ENCODE peak calls at places on chromosome 17, in five cellular contexts. One of them, this sample, is unnamed.
A peak's percentile ranks its signal among the peaks of the same experiment; 100 is the strongest.

GRCh38 chr17:66829386-66829864 is 5.5 kb upstream of the CACNG5 start:
- DNase-seq in cardiac muscle cell: peak; percentile 82
- DNase-seq in fibroblast of lung: peak; percentile 74
- DNase-seq in adrenal gland: peak; percentile 64
- DNase-seq in fibroblast of pulmonary artery: peak; percentile 82
- DNase-seq in this sample: peak; percentile 84

GRCh38 chr17:45850011-45850410 is 5.3 kb downstream of the SPPL2C start:
- DNase-seq in cardiac muscle cell: no peak
- DNase-seq in fibroblast of lung: no peak
- DNase-seq in adrenal gland: no peak
- DNase-seq in fibroblast of pulmonary artery: no peak
- DNase-seq in this sample: no peak

GRCh38 chr17:30236807-30237206 is 1.3 kb upstream of the SLC6A4 start:
- DNase-seq in cardiac muscle cell: peak; percentile 49
- DNase-seq in fibroblast of lung: peak; percentile 39
- DNase-seq in adrenal gland: peak; percentile 65
- DNase-seq in fibroblast of pulmonary artery: peak; percentile 40
- DNase-seq in this sample: peak; percentile 34

GRCh38 chr17:49361129-49361901 is 735 bp downstream of the ZNF652 start:
- DNase-seq in cardiac muscle cell: peak; percentile 39
- DNase-seq in fibroblast of lung: no peak
- DNase-seq in adrenal gland: peak; percentile 45
- DNase-seq in fibroblast of pulmonary artery: peak; percentile 25
- DNase-seq in this sample: peak; percentile 26

GRCh38 chr17:50661795-50662391 is 27.2 kb downstream of the ABCC3 start:
- DNase-seq in cardiac muscle cell: peak; percentile 84
- DNase-seq in fibroblast of lung: peak; percentile 89
- DNase-seq in adrenal gland: peak; percentile 93
- DNase-seq in fibroblast of pulmonary artery: peak; percentile 89
- DNase-seq in this sample: peak; percentile 76

GRCh38 chr17:28532063-28532960 is 20.1 kb downstream of the UNC119 start:
- DNase-seq in cardiac muscle cell: no peak
- DNase-seq in fibroblast of lung: no peak
- DNase-seq in adrenal gland: no peak
- DNase-seq in fibroblast of pulmonary artery: no peak
- DNase-seq in this sample: no peak

GRCh38 chr17:1203111-1203966 is 23.6 kb upstream of the ABR start:
- DNase-seq in cardiac muscle cell: peak; percentile 61
- DNase-seq in fibroblast of lung: peak; percentile 54
- DNase-seq in adrenal gland: peak; percentile 83
- DNase-seq in fibroblast of pulmonary artery: peak; percentile 56
- DNase-seq in this sample: peak; percentile 63

GRCh38 chr17:58755577-58756245 is at the start of gene PPM1E:
- DNase-seq in cardiac muscle cell: peak; percentile 56
- DNase-seq in fibroblast of lung: peak; percentile 44
- DNase-seq in adrenal gland: peak; percentile 67
- DNase-seq in fibroblast of pulmonary artery: peak; percentile 38
- DNase-seq in this sample: peak; percentile 44

GRCh38 chr17:27049104-27049784 is 244.7 kb upstream of the WSB1 start:
- DNase-seq in cardiac muscle cell: no peak
- DNase-seq in fibroblast of lung: no peak
- DNase-seq in adrenal gland: no peak
- DNase-seq in fibroblast of pulmonary artery: no peak
- DNase-seq in this sample: no peak

GRCh38 chr17:31586946-31587345 is 195.5 kb downstream of the RAB11FIP4 start:
- DNase-seq in cardiac muscle cell: no peak
- DNase-seq in fibroblast of lung: peak; percentile 37
- DNase-seq in adrenal gland: no peak
- DNase-seq in fibroblast of pulmonary artery: peak; percentile 49
- DNase-seq in this sample: no peak

GRCh38 chr17:72302735-72303134 is 181.9 kb downstream of the SOX9 start:
- DNase-seq in cardiac muscle cell: no peak
- DNase-seq in fibroblast of lung: no peak
- DNase-seq in adrenal gland: no peak
- DNase-seq in fibroblast of pulmonary artery: no peak
- DNase-seq in this sample: no peak

GRCh38 chr17:46182961-46183360 is 10.3 kb downstream of the KANSL1 start:
- DNase-seq in cardiac muscle cell: no peak
- DNase-seq in fibroblast of lung: no peak
- DNase-seq in adrenal gland: no peak
- DNase-seq in fibroblast of pulmonary artery: no peak
- DNase-seq in this sample: no peak

GRCh38 chr17:28405632-28406477 is at the start of gene SLC46A1:
- DNase-seq in cardiac muscle cell: peak; percentile 37
- DNase-seq in fibroblast of lung: no peak
- DNase-seq in adrenal gland: peak; percentile 72
- DNase-seq in fibroblast of pulmonary artery: peak; percentile 7
- DNase-seq in this sample: peak; percentile 9

GRCh38 chr17:68600881-68601564 is at the start of gene FAM20A:
- DNase-seq in cardiac muscle cell: no peak
- DNase-seq in fibroblast of lung: no peak
- DNase-seq in adrenal gland: peak; percentile 35
- DNase-seq in fibroblast of pulmonary artery: no peak
- DNase-seq in this sample: peak; percentile 5

GRCh38 chr17:7130626-7131467 is 16.2 kb upstream of the ASGR2 start:
- DNase-seq in cardiac muscle cell: peak; percentile 12
- DNase-seq in fibroblast of lung: no peak
- DNase-seq in adrenal gland: no peak
- DNase-seq in fibroblast of pulmonary artery: no peak
- DNase-seq in this sample: peak; percentile 13

GRCh38 chr17:45342871-45343526 is 26.2 kb upstream of the MAP3K14 start:
- DNase-seq in cardiac muscle cell: no peak
- DNase-seq in fibroblast of lung: no peak
- DNase-seq in adrenal gland: no peak
- DNase-seq in fibroblast of pulmonary artery: no peak
- DNase-seq in this sample: no peak

GRCh38 chr17:265726-266125 is 84.3 kb upstream of the DOC2B start:
- DNase-seq in cardiac muscle cell: no peak
- DNase-seq in fibroblast of lung: no peak
- DNase-seq in adrenal gland: peak; percentile 5
- DNase-seq in fibroblast of pulmonary artery: no peak
- DNase-seq in this sample: no peak

GRCh38 chr17:78979780-78980623 is at the start of gene LGALS3BP:
- DNase-seq in cardiac muscle cell: peak; percentile 95
- DNase-seq in fibroblast of lung: peak; percentile 82
- DNase-seq in adrenal gland: peak; percentile 82
- DNase-seq in fibroblast of pulmonary artery: peak; percentile 89
- DNase-seq in this sample: peak; percentile 88

GRCh38 chr17:32763855-32764439 is 113.0 kb downstream of the MYO1D start:
- DNase-seq in cardiac muscle cell: no peak
- DNase-seq in fibroblast of lung: no peak
- DNase-seq in adrenal gland: no peak
- DNase-seq in fibroblast of pulmonary artery: no peak
- DNase-seq in this sample: no peak

GRCh38 chr17:50659220-50659619 is 24.5 kb downstream of the ABCC3 start:
- DNase-seq in cardiac muscle cell: no peak
- DNase-seq in fibroblast of lung: no peak
- DNase-seq in adrenal gland: no peak
- DNase-seq in fibroblast of pulmonary artery: no peak
- DNase-seq in this sample: no peak

GRCh38 chr17:33469911-33470310 is 176.8 kb upstream of the ASIC2 start:
- DNase-seq in cardiac muscle cell: peak; percentile 81
- DNase-seq in fibroblast of lung: peak; percentile 95
- DNase-seq in adrenal gland: peak; percentile 37
- DNase-seq in fibroblast of pulmonary artery: peak; percentile 86
- DNase-seq in this sample: peak; percentile 88

GRCh38 chr17:29140051-29140582 is 40.1 kb downstream of the MYO18A start:
- DNase-seq in cardiac muscle cell: peak; percentile 71
- DNase-seq in fibroblast of lung: peak; percentile 65
- DNase-seq in adrenal gland: peak; percentile 90
- DNase-seq in fibroblast of pulmonary artery: peak; percentile 58
- DNase-seq in this sample: peak; percentile 68

GRCh38 chr17:57551321-57552079 is 193.6 kb downstream of the CCDC182 start:
- DNase-seq in cardiac muscle cell: no peak
- DNase-seq in fibroblast of lung: no peak
- DNase-seq in adrenal gland: no peak
- DNase-seq in fibroblast of pulmonary artery: no peak
- DNase-seq in this sample: no peak

GRCh38 chr17:57553525-57553924 is 191.6 kb downstream of the CCDC182 start:
- DNase-seq in cardiac muscle cell: peak; percentile 83
- DNase-seq in fibroblast of lung: peak; percentile 67
- DNase-seq in adrenal gland: peak; percentile 85
- DNase-seq in fibroblast of pulmonary artery: peak; percentile 75
- DNase-seq in this sample: peak; percentile 76

GRCh38 chr17:57553991-57554825 is 190.9 kb downstream of the CCDC182 start:
- DNase-seq in cardiac muscle cell: peak; percentile 78
- DNase-seq in fibroblast of lung: peak; percentile 58
- DNase-seq in adrenal gland: no peak
- DNase-seq in fibroblast of pulmonary artery: peak; percentile 69
- DNase-seq in this sample: peak; percentile 71

GRCh38 chr17:57550671-57551315 is 194.3 kb downstream of the CCDC182 start:
- DNase-seq in cardiac muscle cell: no peak
- DNase-seq in fibroblast of lung: no peak
- DNase-seq in adrenal gland: no peak
- DNase-seq in fibroblast of pulmonary artery: no peak
- DNase-seq in this sample: no peak

DNA sequence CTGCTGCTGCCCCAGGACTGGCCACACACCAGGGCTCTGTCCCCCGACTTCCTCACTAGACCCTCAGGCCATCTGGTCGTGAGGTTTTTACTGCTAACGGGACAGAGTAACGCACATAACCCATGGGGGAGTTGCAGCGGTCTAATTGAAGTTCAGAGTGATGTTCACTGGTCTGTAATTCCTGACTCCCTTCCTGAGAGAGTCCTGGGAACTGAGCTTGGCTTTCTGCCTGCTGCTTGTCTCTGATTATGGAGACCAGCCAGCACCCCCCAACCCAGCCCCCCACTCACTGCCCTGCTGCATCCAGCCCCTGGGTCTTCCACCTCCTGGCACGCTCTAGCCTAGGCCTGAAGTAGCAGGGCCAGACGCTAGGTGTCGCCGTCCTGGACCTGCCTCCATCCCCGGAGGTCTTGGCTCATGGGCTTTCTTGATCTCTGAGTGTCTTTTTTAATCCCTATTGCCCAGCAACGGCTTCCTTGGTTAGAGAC is 192.9 kb downstream of the CCDC182 start:
- DNase-seq in cardiac muscle cell: peak; percentile 77
- DNase-seq in fibroblast of lung: peak; percentile 34
- DNase-seq in adrenal gland: no peak
- DNase-seq in fibroblast of pulmonary artery: peak; percentile 56
- DNase-seq in this sample: peak; percentile 57
- H3K4me3 ChIP-seq in cardiac muscle cell: no peak overlapping the region
- H3K4me3 ChIP-seq in fibroblast of lung: no peak overlapping the region
- H3K4me3 ChIP-seq in adrenal gland: no peak overlapping the region
- H3K4me3 ChIP-seq in fibroblast of pulmonary artery: no peak overlapping the region
- H3K4me3 ChIP-seq in this sample: no peak overlapping the region

DNA sequence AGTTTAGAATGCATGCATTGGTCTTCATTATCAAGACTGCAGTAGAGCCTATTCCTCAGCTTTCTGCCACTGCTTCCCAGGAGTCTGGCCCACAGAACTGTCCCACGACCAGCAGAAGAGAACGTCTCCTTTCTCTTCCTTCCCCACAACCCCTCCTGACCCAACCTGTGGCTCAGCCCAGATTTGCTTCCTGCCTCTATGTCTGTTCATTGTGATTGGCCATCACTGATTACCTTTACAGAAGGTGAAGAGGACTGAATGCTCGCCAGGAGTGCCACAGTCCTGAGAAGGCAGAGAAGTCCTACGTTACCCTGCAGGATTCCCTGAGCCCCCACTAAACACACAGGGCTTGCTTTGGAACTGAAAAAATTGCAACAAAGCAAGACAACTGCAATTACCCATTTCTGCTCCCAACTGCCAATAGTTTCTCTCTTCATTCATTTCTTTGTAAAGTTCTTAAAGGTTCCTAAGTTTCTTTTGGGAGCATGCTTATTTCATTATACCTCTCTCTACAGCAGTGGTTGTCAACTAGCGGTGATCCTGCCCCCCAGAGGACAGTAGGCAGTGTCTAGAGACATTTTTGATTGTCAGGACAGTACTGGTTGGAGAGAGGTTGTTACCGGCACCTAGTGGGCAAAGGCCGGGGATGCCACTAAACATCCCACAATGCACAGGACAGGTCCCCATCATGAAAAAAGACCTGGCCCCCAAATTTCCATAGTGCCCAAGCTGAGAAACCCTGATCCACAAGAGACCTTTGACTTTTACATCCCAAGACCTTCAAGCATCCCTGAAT is 4.5 kb upstream of the NAT9 start:
- DNase-seq in cardiac muscle cell: no peak
- DNase-seq in fibroblast of lung: peak; percentile 21
- DNase-seq in adrenal gland: no peak
- DNase-seq in fibroblast of pulmonary artery: no peak
- DNase-seq in this sample: peak; percentile 20
- TF ChIP-seq CTCF in cardiac muscle cell: peak; percentile 10
- TF ChIP-seq CTCF in fibroblast of lung: peak; percentile 26
- TF ChIP-seq CTCF in adrenal gland: no peak
- TF ChIP-seq CTCF in fibroblast of pulmonary artery: peak; percentile 18
- TF ChIP-seq CTCF in this sample: peak; percentile 39

GRCh38 chr17:80681215-80681614 is 136.6 kb downstream of the RPTOR start:
- DNase-seq in cardiac muscle cell: no peak
- DNase-seq in fibroblast of lung: no peak
- DNase-seq in adrenal gland: no peak
- DNase-seq in fibroblast of pulmonary artery: no peak
- DNase-seq in this sample: no peak
- H3K4me3 ChIP-seq in cardiac muscle cell: no peak overlapping the region
- H3K4me3 ChIP-seq in fibroblast of lung: no peak overlapping the region
- H3K4me3 ChIP-seq in adrenal gland: no peak overlapping the region
- H3K4me3 ChIP-seq in fibroblast of pulmonary artery: no peak overlapping the region
- H3K4me3 ChIP-seq in this sample: no peak overlapping the region

GRCh38 chr17:36183001-36183810 is 6.8 kb upstream of the TBC1D3B start:
- DNase-seq in cardiac muscle cell: peak; percentile 65
- DNase-seq in fibroblast of lung: peak; percentile 75
- DNase-seq in adrenal gland: peak; percentile 59
- DNase-seq in fibroblast of pulmonary artery: peak; percentile 52
- DNase-seq in this sample: peak; percentile 76
- TF ChIP-seq CTCF in cardiac muscle cell: no peak
- TF ChIP-seq CTCF in fibroblast of lung: no peak
- TF ChIP-seq CTCF in adrenal gland: no peak
- TF ChIP-seq CTCF in fibroblast of pulmonary artery: no peak
- TF ChIP-seq CTCF in this sample: no peak

DNA sequence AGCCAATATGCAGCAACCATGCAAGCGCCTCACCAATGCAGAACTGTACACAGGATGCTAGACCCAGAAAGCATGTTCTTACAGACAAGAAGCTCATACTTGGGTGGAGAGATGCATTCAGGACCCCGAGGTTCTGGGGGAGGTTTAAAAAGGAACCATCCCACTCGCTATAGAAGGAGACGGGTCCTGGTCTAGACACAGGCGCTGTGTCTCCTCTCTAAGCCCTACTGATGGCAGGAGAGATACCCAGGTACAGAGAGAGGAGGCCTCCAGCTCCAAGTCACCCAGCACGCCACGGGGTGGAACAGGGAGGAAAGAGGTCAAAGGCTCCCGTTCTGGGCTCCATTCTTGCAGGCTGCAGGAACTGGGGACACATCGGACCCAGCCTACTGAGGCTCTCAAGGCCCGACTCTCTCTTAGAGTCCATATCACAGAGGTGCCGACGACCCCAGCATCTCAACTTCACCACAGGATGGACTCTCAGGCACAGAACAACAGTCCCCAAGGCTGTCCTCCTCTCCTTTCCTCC is 28.0 kb downstream of the SRCIN1 start:
- DNase-seq in cardiac muscle cell: no peak
- DNase-seq in fibroblast of lung: no peak
- DNase-seq in adrenal gland: no peak
- DNase-seq in fibroblast of pulmonary artery: no peak
- DNase-seq in this sample: no peak
- H3K4me3 ChIP-seq in cardiac muscle cell: no peak overlapping the region
- H3K4me3 ChIP-seq in fibroblast of lung: no peak overlapping the region
- H3K4me3 ChIP-seq in adrenal gland: no peak overlapping the region
- H3K4me3 ChIP-seq in fibroblast of pulmonary artery: no peak overlapping the region
- H3K4me3 ChIP-seq in this sample: no peak overlapping the region

This sample was measured in choroid plexus epithelial cell.